ENCODE peak calls at places on chromosomes 3 and 15, in six cellular contexts. One of them, this sample, is unnamed.

GRCh38 chr15:56672721-56673120 is 60.6 kb downstream of the ZNF280D start:
- DNase-seq in activated CD4-positive, alpha-beta T cell treated with anti-CD3 and anti-CD28 coated beads, Interleukin-2, amount 50 U/mL, for 4 hours: no peak
- DNase-seq in adrenal gland: peak; percentile 15
- DNase-seq in NCI-H1092: no peak
- DNase-seq in NAMALWA: no peak
- DNase-seq in psoas muscle: no peak
- DNase-seq in this sample: no peak

GRCh38 chr15:86157929-86158328 is 78.3 kb downstream of the AGBL1 start:
- DNase-seq in activated CD4-positive, alpha-beta T cell treated with anti-CD3 and anti-CD28 coated beads, Interleukin-2, amount 50 U/mL, for 4 hours: no peak
- DNase-seq in adrenal gland: no peak
- DNase-seq in NCI-H1092: no peak
- DNase-seq in NAMALWA: no peak
- DNase-seq in psoas muscle: no peak
- DNase-seq in this sample: no peak

GRCh38 chr3:195865752-195866151 is 42.6 kb downstream of the TNK2 start:
- DNase-seq in activated CD4-positive, alpha-beta T cell treated with anti-CD3 and anti-CD28 coated beads, Interleukin-2, amount 50 U/mL, for 4 hours: no peak
- DNase-seq in adrenal gland: no peak
- DNase-seq in NCI-H1092: no peak
- DNase-seq in NAMALWA: no peak
- DNase-seq in psoas muscle: no peak
- DNase-seq in this sample: no peak

GRCh38 chr3:159938712-159939111 is 49.9 kb upstream of the IL12A start:
- DNase-seq in activated CD4-positive, alpha-beta T cell treated with anti-CD3 and anti-CD28 coated beads, Interleukin-2, amount 50 U/mL, for 4 hours: no peak
- DNase-seq in adrenal gland: no peak
- DNase-seq in NCI-H1092: no peak
- DNase-seq in NAMALWA: no peak
- DNase-seq in psoas muscle: no peak
- DNase-seq in this sample: no peak

GRCh38 chr15:44654858-44655257 is 8.6 kb downstream of the SPG11 start:
- DNase-seq in activated CD4-positive, alpha-beta T cell treated with anti-CD3 and anti-CD28 coated beads, Interleukin-2, amount 50 U/mL, for 4 hours: no peak
- DNase-seq in adrenal gland: no peak
- DNase-seq in NCI-H1092: no peak
- DNase-seq in NAMALWA: no peak
- DNase-seq in psoas muscle: no peak
- DNase-seq in this sample: no peak

GRCh38 chr3:195156286-195156890 is 114.6 kb downstream of the XXYLT1 start:
- DNase-seq in activated CD4-positive, alpha-beta T cell treated with anti-CD3 and anti-CD28 coated beads, Interleukin-2, amount 50 U/mL, for 4 hours: no peak
- DNase-seq in adrenal gland: no peak
- DNase-seq in NCI-H1092: no peak
- DNase-seq in NAMALWA: no peak
- DNase-seq in psoas muscle: no peak
- DNase-seq in this sample: no peak

GRCh38 chr15:38671675-38672141 is 107.1 kb upstream of the RASGRP1 start:
- DNase-seq in activated CD4-positive, alpha-beta T cell treated with anti-CD3 and anti-CD28 coated beads, Interleukin-2, amount 50 U/mL, for 4 hours: peak; percentile 39
- DNase-seq in adrenal gland: no peak
- DNase-seq in NCI-H1092: no peak
- DNase-seq in NAMALWA: peak; percentile 50
- DNase-seq in psoas muscle: no peak
- DNase-seq in this sample: no peak

GRCh38 chr15:99131441-99132023 is 26.7 kb downstream of the SYNM start:
- DNase-seq in activated CD4-positive, alpha-beta T cell treated with anti-CD3 and anti-CD28 coated beads, Interleukin-2, amount 50 U/mL, for 4 hours: no peak
- DNase-seq in adrenal gland: no peak
- DNase-seq in NCI-H1092: no peak
- DNase-seq in NAMALWA: no peak
- DNase-seq in psoas muscle: no peak
- DNase-seq in this sample: no peak

GRCh38 chr3:136893848-136894443 is 31.9 kb downstream of the NCK1 start:
- DNase-seq in activated CD4-positive, alpha-beta T cell treated with anti-CD3 and anti-CD28 coated beads, Interleukin-2, amount 50 U/mL, for 4 hours: no peak
- DNase-seq in adrenal gland: no peak
- DNase-seq in NCI-H1092: no peak
- DNase-seq in NAMALWA: no peak
- DNase-seq in psoas muscle: no peak
- DNase-seq in this sample: no peak

GRCh38 chr15:65286069-65286703 is 497 bp downstream of the PARP16 start:
- DNase-seq in activated CD4-positive, alpha-beta T cell treated with anti-CD3 and anti-CD28 coated beads, Interleukin-2, amount 50 U/mL, for 4 hours: no peak
- DNase-seq in adrenal gland: peak; percentile 51
- DNase-seq in NCI-H1092: no peak
- DNase-seq in NAMALWA: peak; percentile 46
- DNase-seq in psoas muscle: no peak
- DNase-seq in this sample: no peak

GRCh38 chr3:37072892-37073291 is 79.6 kb downstream of the MLH1 start:
- DNase-seq in activated CD4-positive, alpha-beta T cell treated with anti-CD3 and anti-CD28 coated beads, Interleukin-2, amount 50 U/mL, for 4 hours: no peak
- DNase-seq in adrenal gland: no peak
- DNase-seq in NCI-H1092: no peak
- DNase-seq in NAMALWA: no peak
- DNase-seq in psoas muscle: no peak
- DNase-seq in this sample: no peak

GRCh38 chr3:112446343-112446742 is 52.9 kb downstream of the BTLA start:
- DNase-seq in activated CD4-positive, alpha-beta T cell treated with anti-CD3 and anti-CD28 coated beads, Interleukin-2, amount 50 U/mL, for 4 hours: no peak
- DNase-seq in adrenal gland: no peak
- DNase-seq in NCI-H1092: no peak
- DNase-seq in NAMALWA: no peak
- DNase-seq in psoas muscle: no peak
- DNase-seq in this sample: no peak

GRCh38 chr3:10848261-10848660 is 32.2 kb downstream of the SLC6A11 start:
- DNase-seq in activated CD4-positive, alpha-beta T cell treated with anti-CD3 and anti-CD28 coated beads, Interleukin-2, amount 50 U/mL, for 4 hours: no peak
- DNase-seq in adrenal gland: no peak
- DNase-seq in NCI-H1092: no peak
- DNase-seq in NAMALWA: no peak
- DNase-seq in psoas muscle: no peak
- DNase-seq in this sample: no peak

GRCh38 chr3:12370758-12371157 is 81.9 kb downstream of the PPARG start:
- DNase-seq in activated CD4-positive, alpha-beta T cell treated with anti-CD3 and anti-CD28 coated beads, Interleukin-2, amount 50 U/mL, for 4 hours: no peak
- DNase-seq in adrenal gland: no peak
- DNase-seq in NCI-H1092: no peak
- DNase-seq in NAMALWA: no peak
- DNase-seq in psoas muscle: no peak
- DNase-seq in this sample: no peak

GRCh38 chr3:118987466-118987865 is 47.2 kb downstream of the IGSF11 start:
- DNase-seq in activated CD4-positive, alpha-beta T cell treated with anti-CD3 and anti-CD28 coated beads, Interleukin-2, amount 50 U/mL, for 4 hours: no peak
- DNase-seq in adrenal gland: peak; percentile 97
- DNase-seq in NCI-H1092: no peak
- DNase-seq in NAMALWA: no peak
- DNase-seq in psoas muscle: no peak
- DNase-seq in this sample: no peak

GRCh38 chr15:77457619-77458265 is 37.1 kb downstream of the HMG20A start:
- DNase-seq in activated CD4-positive, alpha-beta T cell treated with anti-CD3 and anti-CD28 coated beads, Interleukin-2, amount 50 U/mL, for 4 hours: no peak
- DNase-seq in adrenal gland: no peak
- DNase-seq in NCI-H1092: no peak
- DNase-seq in NAMALWA: no peak
- DNase-seq in psoas muscle: no peak
- DNase-seq in this sample: no peak

GRCh38 chr3:157542711-157543485 is 39.7 kb upstream of the VEPH1 start:
- DNase-seq in activated CD4-positive, alpha-beta T cell treated with anti-CD3 and anti-CD28 coated beads, Interleukin-2, amount 50 U/mL, for 4 hours: no peak
- DNase-seq in adrenal gland: peak; percentile 82
- DNase-seq in NCI-H1092: no peak
- DNase-seq in NAMALWA: no peak
- DNase-seq in psoas muscle: peak; percentile 79
- DNase-seq in this sample: no peak

GRCh38 chr3:34382859-34383258 is 584.4 kb downstream of the PDCD6IP start:
- DNase-seq in activated CD4-positive, alpha-beta T cell treated with anti-CD3 and anti-CD28 coated beads, Interleukin-2, amount 50 U/mL, for 4 hours: no peak
- DNase-seq in adrenal gland: no peak
- DNase-seq in NCI-H1092: no peak
- DNase-seq in NAMALWA: no peak
- DNase-seq in psoas muscle: no peak
- DNase-seq in this sample: no peak

GRCh38 chr3:24680214-24680967 is 185.7 kb upstream of the THRB start:
- DNase-seq in activated CD4-positive, alpha-beta T cell treated with anti-CD3 and anti-CD28 coated beads, Interleukin-2, amount 50 U/mL, for 4 hours: peak; percentile 12
- DNase-seq in adrenal gland: peak; percentile 77
- DNase-seq in NCI-H1092: no peak
- DNase-seq in NAMALWA: peak; percentile 63
- DNase-seq in psoas muscle: peak; percentile 68
- DNase-seq in this sample: peak; percentile 15

GRCh38 chr15:35444557-35445204 is 101.3 kb downstream of the DPH6 start:
- DNase-seq in activated CD4-positive, alpha-beta T cell treated with anti-CD3 and anti-CD28 coated beads, Interleukin-2, amount 50 U/mL, for 4 hours: no peak
- DNase-seq in adrenal gland: peak; percentile 3
- DNase-seq in NCI-H1092: no peak
- DNase-seq in NAMALWA: peak; percentile 67
- DNase-seq in psoas muscle: no peak
- DNase-seq in this sample: peak; percentile 21

GRCh38 chr15:85618956-85619491 is 175.7 kb downstream of the KLHL25 start:
- DNase-seq in activated CD4-positive, alpha-beta T cell treated with anti-CD3 and anti-CD28 coated beads, Interleukin-2, amount 50 U/mL, for 4 hours: peak; percentile 48
- DNase-seq in adrenal gland: peak; percentile 89
- DNase-seq in NCI-H1092: no peak
- DNase-seq in NAMALWA: no peak
- DNase-seq in psoas muscle: peak; percentile 73
- DNase-seq in this sample: no peak

GRCh38 chr15:101536875-101537405 is 47.4 kb upstream of the PCSK6 start:
- DNase-seq in activated CD4-positive, alpha-beta T cell treated with anti-CD3 and anti-CD28 coated beads, Interleukin-2, amount 50 U/mL, for 4 hours: no peak
- DNase-seq in adrenal gland: no peak
- DNase-seq in NCI-H1092: no peak
- DNase-seq in NAMALWA: no peak
- DNase-seq in psoas muscle: no peak
- DNase-seq in this sample: no peak

GRCh38 chr15:52206446-52206845 is 15.3 kb upstream of the GNB5 start:
- DNase-seq in activated CD4-positive, alpha-beta T cell treated with anti-CD3 and anti-CD28 coated beads, Interleukin-2, amount 50 U/mL, for 4 hours: no peak
- DNase-seq in adrenal gland: peak; percentile 14
- DNase-seq in NCI-H1092: no peak
- DNase-seq in NAMALWA: no peak
- DNase-seq in psoas muscle: no peak
- DNase-seq in this sample: no peak

GRCh38 chr15:40081691-40082194 is 26.9 kb downstream of the BMF start:
- DNase-seq in activated CD4-positive, alpha-beta T cell treated with anti-CD3 and anti-CD28 coated beads, Interleukin-2, amount 50 U/mL, for 4 hours: no peak
- DNase-seq in adrenal gland: peak; percentile 77
- DNase-seq in NCI-H1092: no peak
- DNase-seq in NAMALWA: no peak
- DNase-seq in psoas muscle: peak; percentile 43
- DNase-seq in this sample: no peak

GRCh38 chr15:46441294-46442062 is 806.6 kb downstream of the SQOR start:
- DNase-seq in activated CD4-positive, alpha-beta T cell treated with anti-CD3 and anti-CD28 coated beads, Interleukin-2, amount 50 U/mL, for 4 hours: no peak
- DNase-seq in adrenal gland: no peak
- DNase-seq in NCI-H1092: no peak
- DNase-seq in NAMALWA: no peak
- DNase-seq in psoas muscle: no peak
- DNase-seq in this sample: no peak

GRCh38 chr3:62186967-62187366 is 186.4 kb downstream of the FEZF2 start:
- DNase-seq in activated CD4-positive, alpha-beta T cell treated with anti-CD3 and anti-CD28 coated beads, Interleukin-2, amount 50 U/mL, for 4 hours: no peak
- DNase-seq in adrenal gland: no peak
- DNase-seq in NCI-H1092: no peak
- DNase-seq in NAMALWA: peak; percentile 11
- DNase-seq in psoas muscle: no peak
- DNase-seq in this sample: no peak

GRCh38 chr15:64857421-64857820 is 15.7 kb downstream of the PLEKHO2 start:
- DNase-seq in activated CD4-positive, alpha-beta T cell treated with anti-CD3 and anti-CD28 coated beads, Interleukin-2, amount 50 U/mL, for 4 hours: no peak
- DNase-seq in adrenal gland: no peak
- DNase-seq in NCI-H1092: no peak
- DNase-seq in NAMALWA: no peak
- DNase-seq in psoas muscle: no peak
- DNase-seq in this sample: no peak

GRCh38 chr15:82768414-82769081 is 37.3 kb downstream of the FSD2 start:
- DNase-seq in activated CD4-positive, alpha-beta T cell treated with anti-CD3 and anti-CD28 coated beads, Interleukin-2, amount 50 U/mL, for 4 hours: no peak
- DNase-seq in adrenal gland: peak; percentile 19
- DNase-seq in NCI-H1092: no peak
- DNase-seq in NAMALWA: no peak
- DNase-seq in psoas muscle: peak; percentile 41
- DNase-seq in this sample: no peak

GRCh38 chr3:139937674-139938279 is 2.8 kb downstream of the CLSTN2 start:
- DNase-seq in activated CD4-positive, alpha-beta T cell treated with anti-CD3 and anti-CD28 coated beads, Interleukin-2, amount 50 U/mL, for 4 hours: no peak
- DNase-seq in adrenal gland: peak; percentile 66
- DNase-seq in NCI-H1092: peak; percentile 4
- DNase-seq in NAMALWA: peak; percentile 63
- DNase-seq in psoas muscle: peak; percentile 40
- DNase-seq in this sample: peak; percentile 80

GRCh38 chr15:80915462-80915861 is 74.2 kb downstream of the MESD start:
- DNase-seq in activated CD4-positive, alpha-beta T cell treated with anti-CD3 and anti-CD28 coated beads, Interleukin-2, amount 50 U/mL, for 4 hours: no peak
- DNase-seq in adrenal gland: no peak
- DNase-seq in NCI-H1092: no peak
- DNase-seq in NAMALWA: no peak
- DNase-seq in psoas muscle: no peak
- DNase-seq in this sample: no peak

GRCh38 chr15:70826634-70827033 is 27.3 kb downstream of the LARP6 start:
- DNase-seq in activated CD4-positive, alpha-beta T cell treated with anti-CD3 and anti-CD28 coated beads, Interleukin-2, amount 50 U/mL, for 4 hours: no peak
- DNase-seq in adrenal gland: peak; percentile 25
- DNase-seq in NCI-H1092: no peak
- DNase-seq in NAMALWA: no peak
- DNase-seq in psoas muscle: peak; percentile 56
- DNase-seq in this sample: no peak